ENCODE peak calls at places on chromosomes 16 and 17, in eight cellular contexts. C, R, P, T, K, E, L and A are unnamed samples.
A peak's percentile ranks its signal among the peaks of the same experiment; 100 is the strongest.

GRCh38 chr17:2212328-2212981 is 91.1 kb downstream of the SMG6 start:
- DNase-seq in C (peak; percentile 60), R (no peak), P (no peak), T (no peak), K (no peak), E (peak; percentile 71), L (no peak), A (no peak)

GRCh38 chr17:43667506-43668438 is 6.0 kb upstream of the MEOX1 start:
- DNase-seq in C (no peak), R (no peak), P (no peak), T (no peak), K (no peak), E (peak; percentile 45), L (no peak), A (no peak)

GRCh38 chr16:77539336-77539735 is 104.5 kb upstream of the ADAMTS18 start:
- DNase-seq in C (no peak), R (no peak), P (no peak), T (no peak), K (no peak), E (no peak), L (no peak), A (no peak)

GRCh38 chr17:4550534-4551039 is 4.6 kb downstream of the MYBBP1A start:
- DNase-seq in C (no peak), R (no peak), P (no peak), T (no peak), K (no peak), E (no peak), L (no peak), A (no peak)

GRCh38 chr17:64765191-64765889 is 103.2 kb upstream of the SMURF2 start:
- DNase-seq in C (no peak), R (no peak), P (no peak), T (no peak), K (no peak), E (no peak), L (no peak), A (no peak)

GRCh38 chr17:77535435-77535834 is 394.7 kb downstream of the SEC14L1 start:
- DNase-seq in C (peak; percentile 38), R (no peak), P (no peak), T (no peak), K (no peak), E (no peak), L (no peak), A (no peak)

GRCh38 chr16:10927497-10928112 is 14.7 kb downstream of the DEXI start:
- DNase-seq in C (no peak), R (no peak), P (no peak), T (no peak), K (no peak), E (no peak), L (no peak), A (no peak)

GRCh38 chr17:62616993-62617893 is 10.2 kb upstream of the MRC2 start:
- DNase-seq in C (no peak), R (no peak), P (peak; percentile 74), T (no peak), K (no peak), E (peak; percentile 62), L (no peak), A (no peak)

GRCh38 chr16:50067290-50067853 is 1.6 kb downstream of the HEATR3 start:
- DNase-seq in C (no peak), R (no peak), P (no peak), T (no peak), K (peak; percentile 57), E (peak; percentile 66), L (no peak), A (peak; percentile 41)

GRCh38 chr16:50068550-50068949 is 2.8 kb downstream of the HEATR3 start:
- DNase-seq in C (no peak), R (peak; percentile 24), P (no peak), T (no peak), K (no peak), E (peak; percentile 46), L (no peak), A (no peak)

GRCh38 chr16:50065624-50066481 is at the start of gene HEATR3:
- DNase-seq in C (peak; percentile 96), R (peak; percentile 53), P (peak; percentile 94), T (peak; percentile 88), K (peak; percentile 97), E (peak; percentile 96), L (peak; percentile 82), A (peak; percentile 94)

GRCh38 chr16:50065241-50065623 is 538 bp upstream of the HEATR3 start:
- DNase-seq in C (no peak), R (no peak), P (no peak), T (no peak), K (no peak), E (no peak), L (no peak), A (no peak)

DNA sequence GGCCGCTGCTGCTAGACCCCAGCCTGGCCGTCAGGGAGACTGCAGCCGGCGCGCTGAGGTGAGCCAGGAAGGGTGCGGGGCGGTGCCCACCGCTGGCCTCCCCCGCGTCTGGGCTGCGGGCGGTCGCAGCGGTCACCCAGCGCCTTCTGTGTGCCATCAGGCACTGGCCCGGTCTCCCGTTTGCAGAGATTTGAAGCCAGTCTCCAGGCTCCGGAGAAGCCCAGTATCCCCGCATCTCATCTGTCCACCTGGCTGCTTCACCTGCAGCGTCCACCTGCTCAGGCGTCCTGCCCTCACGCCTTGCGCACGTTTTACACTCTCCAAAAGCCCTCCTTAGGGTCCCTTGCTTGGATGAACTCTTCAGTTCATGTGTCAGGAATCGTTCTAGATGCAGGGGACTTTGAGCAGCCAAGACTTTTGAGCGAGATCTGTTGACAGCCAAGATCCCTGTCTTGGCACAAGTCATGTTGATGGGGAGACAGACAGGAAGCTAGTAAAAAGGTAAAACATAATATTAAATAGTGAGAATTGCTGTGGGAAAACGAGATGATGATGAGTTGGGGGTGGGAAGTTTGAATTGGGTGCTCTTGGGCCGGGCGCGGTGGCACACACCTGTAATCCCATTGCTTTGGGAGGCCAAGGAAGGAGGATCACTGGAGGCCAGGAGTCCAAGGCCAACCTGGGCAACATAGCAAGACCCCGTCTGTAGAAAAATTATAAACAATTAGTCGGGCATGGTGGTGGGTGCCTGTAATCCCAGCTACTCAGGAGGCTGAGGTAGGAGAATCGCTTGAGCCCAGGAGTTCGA is 916 bp downstream of the HEATR3 start:
- DNase-seq in C (no peak), R (no peak), P (no peak), T (no peak), K (no peak), E (no peak), L (no peak), A (no peak)
- TF ChIP-seq CTCF in C (no peak), R (peak; percentile 2), P (no peak), T (no peak), K (no peak), E (no peak), L (no peak), A (no peak)

GRCh38 chr17:65790241-65790640 is 228.8 kb upstream of the AXIN2 start:
- DNase-seq in C (no peak), R (no peak), P (peak; percentile 14), T (no peak), K (no peak), E (no peak), L (no peak), A (no peak)

GRCh38 chr17:65797809-65798208 is 236.4 kb upstream of the AXIN2 start:
- DNase-seq in C (no peak), R (no peak), P (peak; percentile 67), T (no peak), K (no peak), E (no peak), L (no peak), A (no peak)

GRCh38 chr17:65797101-65797500 is 235.7 kb upstream of the AXIN2 start:
- DNase-seq in C (no peak), R (no peak), P (no peak), T (no peak), K (no peak), E (no peak), L (no peak), A (no peak)

GRCh38 chr17:65799454-65799853 is 238.0 kb upstream of the AXIN2 start:
- DNase-seq in C (no peak), R (no peak), P (no peak), T (no peak), K (no peak), E (no peak), L (no peak), A (no peak)

GRCh38 chr17:65794572-65794971 is 233.1 kb upstream of the AXIN2 start:
- DNase-seq in C (no peak), R (no peak), P (peak; percentile 42), T (no peak), K (no peak), E (peak; percentile 20), L (no peak), A (no peak)
- TF ChIP-seq CTCF in C (no peak), R (peak; percentile 40), P (peak; percentile 56), T (peak; percentile 33), K (no peak), E (peak; percentile 56), L (peak; percentile 56), A (no peak)

DNA sequence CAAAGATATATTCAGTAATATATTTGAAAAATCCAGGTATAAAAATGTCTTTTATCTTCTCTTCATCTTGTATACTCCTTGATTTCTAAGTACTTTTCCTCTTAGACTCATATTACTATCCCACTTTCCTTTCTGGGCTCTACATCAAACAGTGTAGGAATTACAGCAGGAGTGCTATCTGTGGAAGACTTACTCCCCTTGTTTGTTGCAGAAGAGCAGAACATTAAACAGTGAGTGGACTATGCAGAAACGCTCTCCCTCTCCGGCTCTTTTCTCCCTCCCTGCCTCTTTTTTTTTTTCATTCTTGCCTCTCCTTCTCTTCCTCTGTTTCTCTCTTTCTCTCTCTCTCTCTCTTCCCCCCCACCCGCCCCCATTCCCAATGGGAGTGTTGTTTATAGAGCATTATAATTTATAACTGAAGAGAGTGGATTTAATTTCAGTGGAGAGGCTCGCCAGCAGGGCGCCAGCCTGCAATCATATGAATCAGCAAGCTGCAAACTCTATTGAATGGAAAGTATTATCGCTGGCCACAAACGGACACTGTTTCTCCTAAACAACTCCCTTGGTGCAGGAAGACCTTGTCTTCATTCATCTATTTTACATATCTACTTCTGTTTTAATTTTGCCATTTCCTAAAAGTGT is 242.3 kb upstream of the TBX2 start:
- DNase-seq in C (no peak), R (no peak), P (no peak), T (no peak), K (no peak), E (peak; percentile 62), L (no peak), A (no peak)
- TF ChIP-seq CTCF in C (no peak), R (no peak), P (no peak), T (no peak), K (no peak), E (peak; percentile 12), L (no peak), A (no peak)

GRCh38 chr16:4936991-4937781 is at the start of gene PPL:
- DNase-seq in C (peak; percentile 94), R (no peak), P (peak; percentile 99), T (peak; percentile 50), K (peak; percentile 86), E (no peak), L (no peak), A (peak; percentile 83)

GRCh38 chr16:4934591-4934990 is 2.4 kb downstream of the PPL start:
- DNase-seq in C (no peak), R (no peak), P (no peak), T (no peak), K (no peak), E (no peak), L (no peak), A (no peak)

GRCh38 chr16:4935231-4935855 is 1.6 kb downstream of the PPL start:
- DNase-seq in C (peak; percentile 75), R (no peak), P (no peak), T (no peak), K (no peak), E (no peak), L (no peak), A (no peak)

GRCh38 chr16:4937782-4938682 is 1.1 kb upstream of the PPL start:
- DNase-seq in C (peak; percentile 62), R (no peak), P (no peak), T (no peak), K (no peak), E (no peak), L (no peak), A (no peak)

DNA sequence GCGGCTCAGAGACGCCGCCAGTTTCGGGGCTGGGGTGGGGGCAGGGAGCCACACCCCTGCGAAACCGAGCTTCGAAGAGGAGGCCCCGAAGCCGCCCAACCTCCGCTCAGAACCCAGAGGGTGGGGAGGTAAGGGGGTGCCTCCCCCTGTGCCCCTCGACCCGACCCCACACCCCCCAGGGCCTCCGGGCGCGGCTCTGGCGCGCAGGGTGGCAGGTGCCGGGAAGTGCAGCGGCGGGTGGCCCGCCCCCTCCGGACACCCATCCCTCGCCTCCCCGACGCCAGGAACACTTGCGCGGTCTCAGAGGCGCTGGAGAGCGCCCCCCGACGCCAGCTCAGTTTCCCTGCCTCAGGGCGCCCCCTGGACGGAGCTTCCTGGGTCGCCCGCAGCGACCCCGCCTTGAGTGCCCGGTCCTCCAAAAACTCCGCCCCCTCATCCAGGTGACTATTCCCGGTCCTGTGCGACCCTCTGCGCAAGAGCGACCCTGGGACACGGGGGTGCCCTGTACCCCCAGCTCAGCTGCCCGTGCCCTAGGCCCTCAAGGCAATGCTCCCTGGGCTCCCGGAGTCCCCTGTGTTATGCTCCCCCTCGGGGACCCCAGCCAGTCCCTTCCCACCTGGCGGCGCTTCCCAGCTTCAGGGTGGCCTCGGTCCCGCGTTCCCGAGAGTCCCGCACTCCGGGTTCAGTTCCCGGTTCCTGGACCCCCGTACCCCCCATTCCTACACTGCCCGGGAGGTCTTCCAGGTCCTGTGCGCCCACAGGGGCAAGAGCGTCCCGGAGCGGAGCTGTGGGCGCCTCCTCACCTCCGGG is 562 bp downstream of the PPL start:
- DNase-seq in C (peak; percentile 53), R (no peak), P (peak; percentile 67), T (no peak), K (peak; percentile 42), E (no peak), L (no peak), A (no peak)
- TF ChIP-seq CTCF in C (no peak), R (no peak), P (no peak), T (no peak), K (no peak), E (peak; percentile 13), L (peak; percentile 11), A (peak; percentile 9)